ENCODE peak calls at places on chromosome 19, in seven cellular contexts. One of them, this sample, is unnamed.

GRCh38 chr19:46115396-46116109 is 8.9 kb downstream of the IGFL3 start:
- DNase-seq in CD4-positive, alpha-beta T cell: no peak
- DNase-seq in fibroblast of the conjunctiva: no peak
- DNase-seq in activated CD8-positive, alpha-beta memory T cell treated with anti-CD3 and anti-CD28 coated beads, Interleukin-2, amount 10 ng/mL, durations not matched to agents 7 days and 5 days: peak
- DNase-seq in NCI-H1417: no peak
- DNase-seq in GM20000: peak
- DNase-seq in occipital lobe: no peak
- DNase-seq in this sample: peak

GRCh38 chr19:2360876-2361232 is 789 bp downstream of the TMPRSS9 start:
- DNase-seq in CD4-positive, alpha-beta T cell: no peak
- DNase-seq in fibroblast of the conjunctiva: no peak
- DNase-seq in activated CD8-positive, alpha-beta memory T cell treated with anti-CD3 and anti-CD28 coated beads, Interleukin-2, amount 10 ng/mL, durations not matched to agents 7 days and 5 days: no peak
- DNase-seq in NCI-H1417: no peak
- DNase-seq in GM20000: no peak
- DNase-seq in occipital lobe: no peak
- DNase-seq in this sample: no peak

GRCh38 chr19:30360378-30361106 is 11.6 kb upstream of the ZNF536 start:
- DNase-seq in CD4-positive, alpha-beta T cell: no peak
- DNase-seq in fibroblast of the conjunctiva: no peak
- DNase-seq in activated CD8-positive, alpha-beta memory T cell treated with anti-CD3 and anti-CD28 coated beads, Interleukin-2, amount 10 ng/mL, durations not matched to agents 7 days and 5 days: no peak
- DNase-seq in NCI-H1417: no peak
- DNase-seq in GM20000: no peak
- DNase-seq in occipital lobe: no peak
- DNase-seq in this sample: no peak

GRCh38 chr19:5707576-5708575 is 12.1 kb downstream of the LONP1 start:
- DNase-seq in CD4-positive, alpha-beta T cell: no peak
- DNase-seq in fibroblast of the conjunctiva: no peak
- DNase-seq in activated CD8-positive, alpha-beta memory T cell treated with anti-CD3 and anti-CD28 coated beads, Interleukin-2, amount 10 ng/mL, durations not matched to agents 7 days and 5 days: no peak
- DNase-seq in NCI-H1417: no peak
- DNase-seq in GM20000: peak
- DNase-seq in occipital lobe: no peak
- DNase-seq in this sample: no peak

GRCh38 chr19:17836530-17836929 is 11.3 kb downstream of the JAK3 start:
- DNase-seq in CD4-positive, alpha-beta T cell: no peak
- DNase-seq in fibroblast of the conjunctiva: no peak
- DNase-seq in activated CD8-positive, alpha-beta memory T cell treated with anti-CD3 and anti-CD28 coated beads, Interleukin-2, amount 10 ng/mL, durations not matched to agents 7 days and 5 days: no peak
- DNase-seq in NCI-H1417: no peak
- DNase-seq in GM20000: no peak
- DNase-seq in occipital lobe: no peak
- DNase-seq in this sample: no peak

GRCh38 chr19:53157601-53158000 is 1.3 kb downstream of the ZNF347 start:
- DNase-seq in CD4-positive, alpha-beta T cell: no peak
- DNase-seq in fibroblast of the conjunctiva: no peak
- DNase-seq in activated CD8-positive, alpha-beta memory T cell treated with anti-CD3 and anti-CD28 coated beads, Interleukin-2, amount 10 ng/mL, durations not matched to agents 7 days and 5 days: no peak
- DNase-seq in NCI-H1417: no peak
- DNase-seq in GM20000: no peak
- DNase-seq in occipital lobe: no peak
- DNase-seq in this sample: no peak

GRCh38 chr19:55690769-55691545 is 15.9 kb downstream of the EPN1 start:
- DNase-seq in CD4-positive, alpha-beta T cell: no peak
- DNase-seq in fibroblast of the conjunctiva: no peak
- DNase-seq in activated CD8-positive, alpha-beta memory T cell treated with anti-CD3 and anti-CD28 coated beads, Interleukin-2, amount 10 ng/mL, durations not matched to agents 7 days and 5 days: no peak
- DNase-seq in NCI-H1417: no peak
- DNase-seq in GM20000: no peak
- DNase-seq in occipital lobe: no peak
- DNase-seq in this sample: no peak

GRCh38 chr19:19900124-19900523 is 622 bp upstream of the ZNF93 start:
- DNase-seq in CD4-positive, alpha-beta T cell: no peak
- DNase-seq in fibroblast of the conjunctiva: peak
- DNase-seq in activated CD8-positive, alpha-beta memory T cell treated with anti-CD3 and anti-CD28 coated beads, Interleukin-2, amount 10 ng/mL, durations not matched to agents 7 days and 5 days: peak
- DNase-seq in NCI-H1417: no peak
- DNase-seq in GM20000: peak
- DNase-seq in occipital lobe: no peak
- DNase-seq in this sample: peak

GRCh38 chr19:39411006-39411831 is 1.2 kb upstream of the PLEKHG2 start:
- DNase-seq in CD4-positive, alpha-beta T cell: no peak
- DNase-seq in fibroblast of the conjunctiva: no peak
- DNase-seq in activated CD8-positive, alpha-beta memory T cell treated with anti-CD3 and anti-CD28 coated beads, Interleukin-2, amount 10 ng/mL, durations not matched to agents 7 days and 5 days: no peak
- DNase-seq in NCI-H1417: no peak
- DNase-seq in GM20000: peak
- DNase-seq in occipital lobe: no peak
- DNase-seq in this sample: no peak

GRCh38 chr19:49836176-49837008 is 14.6 kb upstream of the PTOV1 start:
- DNase-seq in CD4-positive, alpha-beta T cell: no peak
- DNase-seq in fibroblast of the conjunctiva: no peak
- DNase-seq in activated CD8-positive, alpha-beta memory T cell treated with anti-CD3 and anti-CD28 coated beads, Interleukin-2, amount 10 ng/mL, durations not matched to agents 7 days and 5 days: no peak
- DNase-seq in NCI-H1417: no peak
- DNase-seq in GM20000: no peak
- DNase-seq in occipital lobe: no peak
- DNase-seq in this sample: no peak

GRCh38 chr19:8505680-8506401 is 3.4 kb upstream of the PRAM1 start:
- DNase-seq in CD4-positive, alpha-beta T cell: peak
- DNase-seq in fibroblast of the conjunctiva: peak
- DNase-seq in activated CD8-positive, alpha-beta memory T cell treated with anti-CD3 and anti-CD28 coated beads, Interleukin-2, amount 10 ng/mL, durations not matched to agents 7 days and 5 days: peak
- DNase-seq in NCI-H1417: peak
- DNase-seq in GM20000: peak
- DNase-seq in occipital lobe: peak
- DNase-seq in this sample: peak

GRCh38 chr19:43439183-43440063 is 24.7 kb downstream of the TEX101 start:
- DNase-seq in CD4-positive, alpha-beta T cell: peak
- DNase-seq in fibroblast of the conjunctiva: no peak
- DNase-seq in activated CD8-positive, alpha-beta memory T cell treated with anti-CD3 and anti-CD28 coated beads, Interleukin-2, amount 10 ng/mL, durations not matched to agents 7 days and 5 days: peak
- DNase-seq in NCI-H1417: no peak
- DNase-seq in GM20000: no peak
- DNase-seq in occipital lobe: no peak
- DNase-seq in this sample: no peak

GRCh38 chr19:39138221-39139211 is 12.9 kb downstream of the PAK4 start:
- DNase-seq in CD4-positive, alpha-beta T cell: no peak
- DNase-seq in fibroblast of the conjunctiva: no peak
- DNase-seq in activated CD8-positive, alpha-beta memory T cell treated with anti-CD3 and anti-CD28 coated beads, Interleukin-2, amount 10 ng/mL, durations not matched to agents 7 days and 5 days: no peak
- DNase-seq in NCI-H1417: no peak
- DNase-seq in GM20000: no peak
- DNase-seq in occipital lobe: no peak
- DNase-seq in this sample: no peak

GRCh38 chr19:16160943-16161560 is 12.3 kb downstream of the CIB3 start:
- DNase-seq in CD4-positive, alpha-beta T cell: no peak
- DNase-seq in fibroblast of the conjunctiva: peak
- DNase-seq in activated CD8-positive, alpha-beta memory T cell treated with anti-CD3 and anti-CD28 coated beads, Interleukin-2, amount 10 ng/mL, durations not matched to agents 7 days and 5 days: peak
- DNase-seq in NCI-H1417: no peak
- DNase-seq in GM20000: no peak
- DNase-seq in occipital lobe: no peak
- DNase-seq in this sample: peak

GRCh38 chr19:10418281-10419199 is 1.8 kb upstream of the PDE4A start:
- DNase-seq in CD4-positive, alpha-beta T cell: no peak
- DNase-seq in fibroblast of the conjunctiva: no peak
- DNase-seq in activated CD8-positive, alpha-beta memory T cell treated with anti-CD3 and anti-CD28 coated beads, Interleukin-2, amount 10 ng/mL, durations not matched to agents 7 days and 5 days: peak
- DNase-seq in NCI-H1417: no peak
- DNase-seq in GM20000: no peak
- DNase-seq in occipital lobe: no peak
- DNase-seq in this sample: no peak

GRCh38 chr19:2235396-2236284 is 489 bp downstream of the PLEKHJ1 start:
- DNase-seq in CD4-positive, alpha-beta T cell: no peak
- DNase-seq in fibroblast of the conjunctiva: no peak
- DNase-seq in activated CD8-positive, alpha-beta memory T cell treated with anti-CD3 and anti-CD28 coated beads, Interleukin-2, amount 10 ng/mL, durations not matched to agents 7 days and 5 days: no peak
- DNase-seq in NCI-H1417: peak
- DNase-seq in GM20000: no peak
- DNase-seq in occipital lobe: no peak
- DNase-seq in this sample: no peak

GRCh38 chr19:5585461-5586299 is 17.9 kb upstream of the TINCR start:
- DNase-seq in CD4-positive, alpha-beta T cell: no peak
- DNase-seq in fibroblast of the conjunctiva: no peak
- DNase-seq in activated CD8-positive, alpha-beta memory T cell treated with anti-CD3 and anti-CD28 coated beads, Interleukin-2, amount 10 ng/mL, durations not matched to agents 7 days and 5 days: no peak
- DNase-seq in NCI-H1417: peak
- DNase-seq in GM20000: peak
- DNase-seq in occipital lobe: no peak
- DNase-seq in this sample: no peak

GRCh38 chr19:1265611-1266115 is 3.5 kb upstream of the CIRBP start:
- DNase-seq in CD4-positive, alpha-beta T cell: no peak
- DNase-seq in fibroblast of the conjunctiva: no peak
- DNase-seq in activated CD8-positive, alpha-beta memory T cell treated with anti-CD3 and anti-CD28 coated beads, Interleukin-2, amount 10 ng/mL, durations not matched to agents 7 days and 5 days: peak
- DNase-seq in NCI-H1417: no peak
- DNase-seq in GM20000: no peak
- DNase-seq in occipital lobe: no peak
- DNase-seq in this sample: peak

GRCh38 chr19:53993448-53993847 is 2.0 kb downstream of the CACNG6 start:
- DNase-seq in CD4-positive, alpha-beta T cell: no peak
- DNase-seq in fibroblast of the conjunctiva: no peak
- DNase-seq in activated CD8-positive, alpha-beta memory T cell treated with anti-CD3 and anti-CD28 coated beads, Interleukin-2, amount 10 ng/mL, durations not matched to agents 7 days and 5 days: no peak
- DNase-seq in NCI-H1417: no peak
- DNase-seq in GM20000: no peak
- DNase-seq in occipital lobe: no peak
- DNase-seq in this sample: no peak

GRCh38 chr19:57363734-57364181 is 407 bp downstream of the TRAPPC2B start:
- DNase-seq in CD4-positive, alpha-beta T cell: no peak
- DNase-seq in fibroblast of the conjunctiva: no peak
- DNase-seq in activated CD8-positive, alpha-beta memory T cell treated with anti-CD3 and anti-CD28 coated beads, Interleukin-2, amount 10 ng/mL, durations not matched to agents 7 days and 5 days: no peak
- DNase-seq in NCI-H1417: no peak
- DNase-seq in GM20000: peak
- DNase-seq in occipital lobe: no peak
- DNase-seq in this sample: no peak

GRCh38 chr19:44796701-44797115 is 12.2 kb upstream of the BCAM start:
- DNase-seq in CD4-positive, alpha-beta T cell: no peak
- DNase-seq in fibroblast of the conjunctiva: no peak
- DNase-seq in activated CD8-positive, alpha-beta memory T cell treated with anti-CD3 and anti-CD28 coated beads, Interleukin-2, amount 10 ng/mL, durations not matched to agents 7 days and 5 days: no peak
- DNase-seq in NCI-H1417: peak
- DNase-seq in GM20000: no peak
- DNase-seq in occipital lobe: no peak
- DNase-seq in this sample: no peak

GRCh38 chr19:43625918-43626579 is 6.6 kb upstream of the ZNF428 start:
- DNase-seq in CD4-positive, alpha-beta T cell: no peak
- DNase-seq in fibroblast of the conjunctiva: no peak
- DNase-seq in activated CD8-positive, alpha-beta memory T cell treated with anti-CD3 and anti-CD28 coated beads, Interleukin-2, amount 10 ng/mL, durations not matched to agents 7 days and 5 days: no peak
- DNase-seq in NCI-H1417: no peak
- DNase-seq in GM20000: peak
- DNase-seq in occipital lobe: no peak
- DNase-seq in this sample: no peak

GRCh38 chr19:16200038-16200775 is 2.5 kb downstream of the AP1M1 start:
- DNase-seq in CD4-positive, alpha-beta T cell: no peak
- DNase-seq in fibroblast of the conjunctiva: no peak
- DNase-seq in activated CD8-positive, alpha-beta memory T cell treated with anti-CD3 and anti-CD28 coated beads, Interleukin-2, amount 10 ng/mL, durations not matched to agents 7 days and 5 days: no peak
- DNase-seq in NCI-H1417: no peak
- DNase-seq in GM20000: no peak
- DNase-seq in occipital lobe: no peak
- DNase-seq in this sample: no peak

GRCh38 chr19:32997716-32998355 is 25.8 kb downstream of the FAAP24 start:
- DNase-seq in CD4-positive, alpha-beta T cell: no peak
- DNase-seq in fibroblast of the conjunctiva: no peak
- DNase-seq in activated CD8-positive, alpha-beta memory T cell treated with anti-CD3 and anti-CD28 coated beads, Interleukin-2, amount 10 ng/mL, durations not matched to agents 7 days and 5 days: no peak
- DNase-seq in NCI-H1417: no peak
- DNase-seq in GM20000: no peak
- DNase-seq in occipital lobe: no peak
- DNase-seq in this sample: no peak

GRCh38 chr19:8224394-8225145 is 15.4 kb downstream of the CERS4 start:
- DNase-seq in CD4-positive, alpha-beta T cell: no peak
- DNase-seq in fibroblast of the conjunctiva: peak
- DNase-seq in activated CD8-positive, alpha-beta memory T cell treated with anti-CD3 and anti-CD28 coated beads, Interleukin-2, amount 10 ng/mL, durations not matched to agents 7 days and 5 days: no peak
- DNase-seq in NCI-H1417: no peak
- DNase-seq in GM20000: no peak
- DNase-seq in occipital lobe: no peak
- DNase-seq in this sample: no peak

GRCh38 chr19:6333439-6333838 is at the start of gene ACER1:
- DNase-seq in CD4-positive, alpha-beta T cell: no peak
- DNase-seq in fibroblast of the conjunctiva: no peak
- DNase-seq in activated CD8-positive, alpha-beta memory T cell treated with anti-CD3 and anti-CD28 coated beads, Interleukin-2, amount 10 ng/mL, durations not matched to agents 7 days and 5 days: no peak
- DNase-seq in NCI-H1417: no peak
- DNase-seq in GM20000: no peak
- DNase-seq in occipital lobe: no peak
- DNase-seq in this sample: no peak

GRCh38 chr19:33293255-33294057 is 8.9 kb downstream of the CEBPA start:
- DNase-seq in CD4-positive, alpha-beta T cell: no peak
- DNase-seq in fibroblast of the conjunctiva: peak
- DNase-seq in activated CD8-positive, alpha-beta memory T cell treated with anti-CD3 and anti-CD28 coated beads, Interleukin-2, amount 10 ng/mL, durations not matched to agents 7 days and 5 days: no peak
- DNase-seq in NCI-H1417: peak
- DNase-seq in GM20000: no peak
- DNase-seq in occipital lobe: no peak
- DNase-seq in this sample: no peak

GRCh38 chr19:58009666-58010301 is 7.2 kb upstream of the ZNF606 start:
- DNase-seq in CD4-positive, alpha-beta T cell: no peak
- DNase-seq in fibroblast of the conjunctiva: peak
- DNase-seq in activated CD8-positive, alpha-beta memory T cell treated with anti-CD3 and anti-CD28 coated beads, Interleukin-2, amount 10 ng/mL, durations not matched to agents 7 days and 5 days: peak
- DNase-seq in NCI-H1417: peak
- DNase-seq in GM20000: peak
- DNase-seq in occipital lobe: peak
- DNase-seq in this sample: no peak

GRCh38 chr19:871446-872265 is 12.2 kb downstream of the CFD start:
- DNase-seq in CD4-positive, alpha-beta T cell: no peak
- DNase-seq in fibroblast of the conjunctiva: no peak
- DNase-seq in activated CD8-positive, alpha-beta memory T cell treated with anti-CD3 and anti-CD28 coated beads, Interleukin-2, amount 10 ng/mL, durations not matched to agents 7 days and 5 days: no peak
- DNase-seq in NCI-H1417: no peak
- DNase-seq in GM20000: no peak
- DNase-seq in occipital lobe: no peak
- DNase-seq in this sample: no peak

GRCh38 chr19:2602391-2603181 is 99.9 kb downstream of the GNG7 start:
- DNase-seq in CD4-positive, alpha-beta T cell: no peak
- DNase-seq in fibroblast of the conjunctiva: peak
- DNase-seq in activated CD8-positive, alpha-beta memory T cell treated with anti-CD3 and anti-CD28 coated beads, Interleukin-2, amount 10 ng/mL, durations not matched to agents 7 days and 5 days: no peak
- DNase-seq in NCI-H1417: no peak
- DNase-seq in GM20000: no peak
- DNase-seq in occipital lobe: peak
- DNase-seq in this sample: peak

GRCh38 chr19:45640849-45641273 is 1.7 kb upstream of the EML2 start:
- DNase-seq in CD4-positive, alpha-beta T cell: no peak
- DNase-seq in fibroblast of the conjunctiva: no peak
- DNase-seq in activated CD8-positive, alpha-beta memory T cell treated with anti-CD3 and anti-CD28 coated beads, Interleukin-2, amount 10 ng/mL, durations not matched to agents 7 days and 5 days: peak
- DNase-seq in NCI-H1417: no peak
- DNase-seq in GM20000: no peak
- DNase-seq in occipital lobe: no peak
- DNase-seq in this sample: no peak

GRCh38 chr19:40420766-40421467 is 4.9 kb downstream of the SERTAD1 start:
- DNase-seq in CD4-positive, alpha-beta T cell: peak
- DNase-seq in fibroblast of the conjunctiva: peak
- DNase-seq in activated CD8-positive, alpha-beta memory T cell treated with anti-CD3 and anti-CD28 coated beads, Interleukin-2, amount 10 ng/mL, durations not matched to agents 7 days and 5 days: peak
- DNase-seq in NCI-H1417: peak
- DNase-seq in GM20000: peak
- DNase-seq in occipital lobe: peak
- DNase-seq in this sample: peak

GRCh38 chr19:40229484-40229883 is 3.0 kb upstream of the CCNP start:
- DNase-seq in CD4-positive, alpha-beta T cell: no peak
- DNase-seq in fibroblast of the conjunctiva: no peak
- DNase-seq in activated CD8-positive, alpha-beta memory T cell treated with anti-CD3 and anti-CD28 coated beads, Interleukin-2, amount 10 ng/mL, durations not matched to agents 7 days and 5 days: no peak
- DNase-seq in NCI-H1417: no peak
- DNase-seq in GM20000: no peak
- DNase-seq in occipital lobe: no peak
- DNase-seq in this sample: no peak

GRCh38 chr19:12133069-12133468 is 7.1 kb downstream of the ZNF20 start:
- DNase-seq in CD4-positive, alpha-beta T cell: no peak
- DNase-seq in fibroblast of the conjunctiva: no peak
- DNase-seq in activated CD8-positive, alpha-beta memory T cell treated with anti-CD3 and anti-CD28 coated beads, Interleukin-2, amount 10 ng/mL, durations not matched to agents 7 days and 5 days: no peak
- DNase-seq in NCI-H1417: no peak
- DNase-seq in GM20000: no peak
- DNase-seq in occipital lobe: no peak
- DNase-seq in this sample: no peak

GRCh38 chr19:54554006-54554405 is 19.6 kb upstream of the LILRA2 start:
- DNase-seq in CD4-positive, alpha-beta T cell: no peak
- DNase-seq in fibroblast of the conjunctiva: no peak
- DNase-seq in activated CD8-positive, alpha-beta memory T cell treated with anti-CD3 and anti-CD28 coated beads, Interleukin-2, amount 10 ng/mL, durations not matched to agents 7 days and 5 days: no peak
- DNase-seq in NCI-H1417: no peak
- DNase-seq in GM20000: no peak
- DNase-seq in occipital lobe: no peak
- DNase-seq in this sample: no peak

GRCh38 chr19:49792829-49793560 is 20.1 kb downstream of the FUZ start:
- DNase-seq in CD4-positive, alpha-beta T cell: no peak
- DNase-seq in fibroblast of the conjunctiva: no peak
- DNase-seq in activated CD8-positive, alpha-beta memory T cell treated with anti-CD3 and anti-CD28 coated beads, Interleukin-2, amount 10 ng/mL, durations not matched to agents 7 days and 5 days: no peak
- DNase-seq in NCI-H1417: no peak
- DNase-seq in GM20000: no peak
- DNase-seq in occipital lobe: no peak
- DNase-seq in this sample: no peak

GRCh38 chr19:10421981-10422461 is 1.7 kb downstream of the PDE4A start:
- DNase-seq in CD4-positive, alpha-beta T cell: no peak
- DNase-seq in fibroblast of the conjunctiva: no peak
- DNase-seq in activated CD8-positive, alpha-beta memory T cell treated with anti-CD3 and anti-CD28 coated beads, Interleukin-2, amount 10 ng/mL, durations not matched to agents 7 days and 5 days: no peak
- DNase-seq in NCI-H1417: no peak
- DNase-seq in GM20000: peak
- DNase-seq in occipital lobe: no peak
- DNase-seq in this sample: no peak